ENCODE peak calls at places on chromosome 13, in six cellular contexts. One of them, this sample, is unnamed.

GRCh38 chr13:59680429-59681024 is 483.2 kb downstream of the DIAPH3 start:
- DNase-seq in A549: no peak
- DNase-seq in mesendoderm: peak; percentile 33
- DNase-seq in left colon: no peak
- DNase-seq in effector memory CD4-positive, alpha-beta T cell: no peak
- DNase-seq in HEK293T: peak; percentile 7
- DNase-seq in this sample: peak; percentile 56

GRCh38 chr13:30340367-30341184 is 33.2 kb upstream of the KATNAL1 start:
- DNase-seq in A549: no peak
- DNase-seq in mesendoderm: peak; percentile 57
- DNase-seq in left colon: peak; percentile 11
- DNase-seq in effector memory CD4-positive, alpha-beta T cell: no peak
- DNase-seq in HEK293T: no peak
- DNase-seq in this sample: no peak

GRCh38 chr13:70117506-70117905 is 9.3 kb upstream of the KLHL1 start:
- DNase-seq in A549: no peak
- DNase-seq in mesendoderm: no peak
- DNase-seq in left colon: no peak
- DNase-seq in effector memory CD4-positive, alpha-beta T cell: no peak
- DNase-seq in HEK293T: no peak
- DNase-seq in this sample: no peak

GRCh38 chr13:74217816-74218215 is 83.6 kb upstream of the KLF12 start:
- DNase-seq in A549: no peak
- DNase-seq in mesendoderm: no peak
- DNase-seq in left colon: no peak
- DNase-seq in effector memory CD4-positive, alpha-beta T cell: no peak
- DNase-seq in HEK293T: no peak
- DNase-seq in this sample: no peak

GRCh38 chr13:43005460-43006236 is 13.6 kb upstream of the EPSTI1 start:
- DNase-seq in A549: no peak
- DNase-seq in mesendoderm: no peak
- DNase-seq in left colon: no peak
- DNase-seq in effector memory CD4-positive, alpha-beta T cell: no peak
- DNase-seq in HEK293T: no peak
- DNase-seq in this sample: peak; percentile 28

GRCh38 chr13:42478531-42479156 is 95.3 kb upstream of the TNFSF11 start:
- DNase-seq in A549: peak; percentile 2
- DNase-seq in mesendoderm: peak; percentile 73
- DNase-seq in left colon: no peak
- DNase-seq in effector memory CD4-positive, alpha-beta T cell: no peak
- DNase-seq in HEK293T: peak; percentile 15
- DNase-seq in this sample: peak; percentile 62

GRCh38 chr13:59658027-59658735 is 505.5 kb downstream of the DIAPH3 start:
- DNase-seq in A549: no peak
- DNase-seq in mesendoderm: no peak
- DNase-seq in left colon: no peak
- DNase-seq in effector memory CD4-positive, alpha-beta T cell: no peak
- DNase-seq in HEK293T: no peak
- DNase-seq in this sample: no peak

GRCh38 chr13:110702591-110703526 is 3.1 kb downstream of the CARS2 start:
- DNase-seq in A549: no peak
- DNase-seq in mesendoderm: no peak
- DNase-seq in left colon: no peak
- DNase-seq in effector memory CD4-positive, alpha-beta T cell: no peak
- DNase-seq in HEK293T: no peak
- DNase-seq in this sample: no peak

This sample was measured in GM23338.